ENCODE peak calls at places on chromosomes 5 and 9, in seven cellular contexts. D is colonic mucosa; T is CD4-positive, alpha-beta memory T cell; B is heart left ventricle; O is spleen; Q is WERI-Rb-1; P is CD4-positive, alpha-beta T cell. A is an unnamed sample. For H3K9me3, the result is how much of the 10 kb centered on the place peaks cover.

GRCh38 chr5:163916376-163916775 is 411.0 kb downstream of the MAT2B start:
- DNase-seq in D (peak), T (peak), B (no peak), O (no peak), Q (no peak), P (no peak), A (no peak)

GRCh38 chr5:78925102-78925876 is 59.8 kb downstream of the ARSB start:
- DNase-seq in D (no peak), T (no peak), B (no peak), O (no peak), Q (no peak), P (no peak), A (no peak)

GRCh38 chr5:91380491-91381133 is 2.5 kb downstream of the ARRDC3 start:
- DNase-seq in D (peak), T (peak), B (peak), O (peak), Q (peak), P (peak), A (peak)

GRCh38 chr5:177557796-177558195 is 3.4 kb upstream of the FAM193B start:
- DNase-seq in D (no peak), T (no peak), B (no peak), O (no peak), Q (no peak), P (no peak), A (no peak)

GRCh38 chr5:99000878-99001277 is 72.1 kb upstream of the CHD1 start:
- DNase-seq in D (no peak), T (no peak), B (no peak), O (no peak), Q (no peak), P (no peak), A (peak)

GRCh38 chr5:156824800-156825199 is 25.3 kb upstream of the PPP1R2B start:
- DNase-seq in D (no peak), T (no peak), B (no peak), O (no peak), Q (peak), P (no peak), A (peak)

GRCh38 chr9:20382460-20383071 is 239.7 kb downstream of the MLLT3 start:
- DNase-seq in D (no peak), T (no peak), B (no peak), O (no peak), Q (no peak), P (no peak), A (no peak)

GRCh38 chr5:113510836-113511451 is 2.5 kb upstream of the YTHDC2 start:
- DNase-seq in D (no peak), T (peak), B (no peak), O (no peak), Q (no peak), P (no peak), A (peak)

GRCh38 chr5:14193496-14193895 is 50.4 kb downstream of the TRIO start:
- DNase-seq in D (no peak), T (no peak), B (no peak), O (no peak), Q (no peak), P (no peak), A (no peak)

GRCh38 chr9:75967556-75967955 is 77.1 kb downstream of the PCSK5 start:
- DNase-seq in D (no peak), T (no peak), B (no peak), O (no peak), Q (no peak), P (no peak), A (no peak)

GRCh38 chr5:16707869-16708192 is 91.0 kb upstream of the RETREG1 start:
- DNase-seq in D (no peak), T (no peak), B (no peak), O (no peak), Q (no peak), P (no peak), A (no peak)

GRCh38 chr5:146706321-146706972 is 172.1 kb downstream of the PPP2R2B start:
- DNase-seq in D (no peak), T (no peak), B (no peak), O (no peak), Q (peak), P (no peak), A (peak)

GRCh38 chr5:122154910-122155309 is 25.6 kb downstream of the ZNF474 start:
- DNase-seq in D (no peak), T (no peak), B (no peak), O (no peak), Q (no peak), P (no peak), A (no peak)

GRCh38 chr5:42668254-42668653 is 88.4 kb upstream of the CCDC152 start:
- DNase-seq in D (no peak), T (no peak), B (no peak), O (no peak), Q (no peak), P (no peak), A (no peak)

GRCh38 chr5:111810087-111810486 is 53.1 kb upstream of the NREP start:
- DNase-seq in D (no peak), T (no peak), B (no peak), O (no peak), Q (no peak), P (no peak), A (no peak)

GRCh38 chr5:102152906-102153787 is 142.9 kb downstream of the SLCO4C1 start:
- DNase-seq in D (peak), T (peak), B (no peak), O (no peak), Q (peak), P (no peak), A (peak)

GRCh38 chr5:16994576-16994975 is 58.5 kb upstream of the MYO10 start:
- DNase-seq in D (no peak), T (no peak), B (no peak), O (no peak), Q (no peak), P (no peak), A (no peak)

DNA sequence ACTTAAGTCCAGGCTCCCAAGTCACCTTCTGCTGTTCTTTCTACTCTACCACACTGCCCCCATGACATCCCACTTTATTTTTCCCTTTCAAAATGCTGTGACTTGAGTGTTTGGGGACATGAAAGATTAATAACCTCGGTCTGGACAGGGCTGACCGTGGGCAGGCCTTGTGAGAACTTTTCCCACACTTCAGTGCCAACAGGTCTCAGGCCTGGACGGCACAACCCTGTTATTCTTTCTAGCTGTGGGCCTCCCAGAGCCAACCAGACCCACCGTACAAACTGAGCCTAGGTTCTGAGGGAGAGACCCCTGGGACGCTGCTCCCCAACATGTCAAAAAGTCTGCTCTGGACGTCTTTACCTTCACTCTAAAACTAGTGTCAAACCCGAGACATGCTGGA is 153.4 kb downstream of the CEP120 start:
- DNase-seq in D (no peak), T (no peak), B (no peak), O (no peak), Q (no peak), P (no peak), A (no peak)
- H3K9me3 ChIP-seq in D (under half), T (under half), B (under half), O (under half), Q (under half), P (under half), A (under half)

GRCh38 chr9:2777454-2777853 is 60.1 kb downstream of the KCNV2 start:
- DNase-seq in D (no peak), T (no peak), B (no peak), O (no peak), Q (no peak), P (no peak), A (no peak)
- H3K9me3 ChIP-seq in D (under half), T (under half), B (half or more), O (under half), Q (under half), P (under half), A (under half)

DNA sequence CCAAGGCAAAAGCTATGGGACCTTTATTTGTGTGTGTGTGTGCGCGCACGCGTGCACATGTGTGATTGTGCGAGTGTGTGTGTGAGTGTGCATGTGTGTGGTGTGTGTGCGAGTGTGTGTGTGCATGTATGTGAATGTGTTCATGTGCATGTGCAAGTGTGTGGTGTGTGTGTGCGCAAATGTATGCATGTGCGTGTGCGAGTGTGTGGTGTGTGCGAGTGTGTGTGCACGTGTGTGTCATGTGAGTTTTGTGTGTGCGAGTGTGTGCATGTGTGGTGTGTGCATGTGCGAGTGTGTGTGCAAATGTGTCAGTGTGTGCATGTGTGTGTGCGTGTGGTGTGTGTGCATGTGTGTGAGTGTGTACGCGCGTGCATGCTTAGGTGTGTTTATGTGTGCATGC is 11.1 kb upstream of the GLT6D1 start:
- DNase-seq in D (no peak), T (no peak), B (no peak), O (no peak), Q (no peak), P (no peak), A (no peak)
- H3K9me3 ChIP-seq in D (under half), T (under half), B (under half), O (under half), Q (under half), P (under half), A (under half)

GRCh38 chr5:4038994-4039393 is 443.4 kb downstream of the IRX1 start:
- DNase-seq in D (no peak), T (no peak), B (no peak), O (no peak), Q (no peak), P (no peak), A (no peak)

GRCh38 chr5:4042311-4042710 is 446.7 kb downstream of the IRX1 start:
- DNase-seq in D (no peak), T (no peak), B (no peak), O (no peak), Q (no peak), P (no peak), A (no peak)

GRCh38 chr5:4044881-4045280 is 449.2 kb downstream of the IRX1 start:
- DNase-seq in D (no peak), T (no peak), B (no peak), O (no peak), Q (no peak), P (no peak), A (no peak)

GRCh38 chr5:4048398-4048797 is 452.8 kb downstream of the IRX1 start:
- DNase-seq in D (no peak), T (no peak), B (no peak), O (no peak), Q (no peak), P (no peak), A (no peak)

GRCh38 chr5:4043135-4043534 is 447.5 kb downstream of the IRX1 start:
- DNase-seq in D (no peak), T (no peak), B (no peak), O (no peak), Q (no peak), P (no peak), A (no peak)
- H3K9me3 ChIP-seq in D (under half), T (under half), B (under half), O (under half), Q (under half), P (under half), A (under half)

GRCh38 chr5:141374627-141375026 is 936 bp downstream of the PCDHGA6 start:
- DNase-seq in D (no peak), T (no peak), B (no peak), O (no peak), Q (no peak), P (no peak), A (no peak)
- H3K9me3 ChIP-seq in D (under half), T (under half), B (half or more), O (half or more), Q (under half), P (under half), A (under half)

GRCh38 chr5:4018968-4019766 is 423.5 kb downstream of the IRX1 start:
- DNase-seq in D (no peak), T (no peak), B (no peak), O (no peak), Q (no peak), P (no peak), A (no peak)
- H3K9me3 ChIP-seq in D (under half), T (under half), B (under half), O (under half), Q (under half), P (under half), A (under half)

DNA sequence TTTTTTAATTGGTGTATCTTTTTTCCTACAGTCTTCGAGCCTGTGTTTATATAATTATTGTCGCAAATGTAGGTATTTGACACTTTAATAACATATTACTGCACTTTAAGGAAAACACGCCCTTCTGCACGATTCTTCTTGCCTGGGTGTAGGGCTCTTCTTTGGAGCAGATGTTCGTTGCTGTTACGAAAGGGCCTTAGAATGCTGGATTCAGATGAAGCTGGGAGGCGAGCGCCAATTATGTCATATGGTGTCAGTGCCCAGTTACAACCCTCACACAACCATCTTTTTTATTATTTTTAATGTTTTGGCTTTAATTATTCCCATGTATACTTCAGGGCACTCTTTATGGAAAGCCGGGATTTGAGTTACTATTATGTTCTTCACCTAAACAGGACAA is 553.0 kb downstream of the EBF1 start:
- DNase-seq in D (no peak), T (no peak), B (no peak), O (no peak), Q (no peak), P (no peak), A (no peak)
- H3K9me3 ChIP-seq in D (under half), T (under half), B (under half), O (under half), Q (under half), P (under half), A (under half)

DNA sequence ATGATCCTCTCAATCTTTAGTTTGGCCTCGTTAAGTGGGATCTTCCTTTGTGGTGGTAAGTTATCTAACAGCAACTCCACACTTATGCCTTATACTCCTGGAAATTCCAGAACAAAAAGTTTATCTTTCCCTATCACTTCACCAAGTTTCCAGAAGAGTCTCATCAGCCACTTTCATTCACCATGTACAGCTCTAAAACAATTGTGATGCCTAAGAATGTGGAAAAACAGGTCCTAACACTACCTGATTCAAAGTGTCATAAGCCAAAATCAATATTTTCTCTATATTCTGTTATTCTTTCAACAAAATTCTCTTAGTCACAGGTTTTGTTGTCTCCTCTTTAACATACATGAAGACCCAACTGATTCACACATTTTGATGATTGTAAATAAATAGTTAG is 342.4 kb upstream of the TYRP1 start:
- DNase-seq in D (no peak), T (no peak), B (no peak), O (no peak), Q (no peak), P (no peak), A (no peak)
- H3K9me3 ChIP-seq in D (under half), T (under half), B (under half), O (under half), Q (under half), P (under half), A (under half)

DNA sequence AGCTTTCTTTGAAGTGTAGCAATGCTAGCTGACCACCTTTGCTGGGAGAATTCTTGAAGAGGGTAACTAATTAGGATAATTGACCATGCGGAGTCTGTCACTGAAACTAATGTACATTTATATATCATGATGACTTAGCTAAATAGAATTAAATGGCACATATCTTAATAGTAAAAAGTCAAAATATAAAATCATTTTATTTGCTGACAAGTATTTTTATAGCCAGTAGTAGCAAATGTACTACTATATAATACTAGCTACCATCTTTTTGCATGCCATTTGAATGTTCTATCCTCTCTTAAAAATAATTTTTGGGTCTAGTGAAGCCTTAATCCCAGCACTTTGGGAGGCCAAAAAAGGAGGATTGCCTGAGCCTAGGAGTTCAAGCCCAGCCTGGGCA is 605.8 kb upstream of the COX7C start:
- DNase-seq in D (no peak), T (no peak), B (no peak), O (no peak), Q (no peak), P (no peak), A (no peak)
- H3K9me3 ChIP-seq in D (under half), T (under half), B (under half), O (under half), Q (under half), P (under half), A (under half)

GRCh38 chr5:153941265-153941664 is 97.4 kb downstream of the FAM114A2 start:
- DNase-seq in D (no peak), T (no peak), B (no peak), O (no peak), Q (no peak), P (no peak), A (no peak)
- H3K9me3 ChIP-seq in D (under half), T (under half), B (under half), O (under half), Q (under half), P (under half), A (under half)